ENCODE peak calls at places on chromosomes 7 and 10, in seven cellular contexts. One of them, this sample, is unnamed.

GRCh38 chr10:35007858-35008301 is 82.3 kb downstream of the CUL2 start:
- DNase-seq in lower lobe of right lung: no peak
- DNase-seq in body of pancreas: no peak
- DNase-seq in fibroblast of lung: peak
- DNase-seq in heart right ventricle: no peak
- DNase-seq in cardiac muscle cell: no peak
- DNase-seq in psoas muscle: no peak
- DNase-seq in this sample: no peak

GRCh38 chr10:102009801-102010425 is 46.1 kb downstream of the ARMH3 start:
- DNase-seq in heart right ventricle: peak
- DNase-seq in lower lobe of right lung: no peak
- DNase-seq in psoas muscle: no peak
- DNase-seq in fibroblast of lung: peak
- DNase-seq in body of pancreas: peak
- DNase-seq in cardiac muscle cell: peak
- DNase-seq in this sample: no peak

GRCh38 chr10:4653160-4653559 is 172.8 kb upstream of the AKR1E2 start:
- DNase-seq in fibroblast of lung: no peak
- DNase-seq in lower lobe of right lung: no peak
- DNase-seq in body of pancreas: no peak
- DNase-seq in psoas muscle: no peak
- DNase-seq in heart right ventricle: no peak
- DNase-seq in cardiac muscle cell: no peak
- DNase-seq in this sample: no peak

GRCh38 chr10:119136084-119136483 is 29.4 kb downstream of the SFXN4 start:
- DNase-seq in cardiac muscle cell: peak
- DNase-seq in fibroblast of lung: no peak
- DNase-seq in heart right ventricle: no peak
- DNase-seq in body of pancreas: no peak
- DNase-seq in lower lobe of right lung: no peak
- DNase-seq in psoas muscle: no peak
- DNase-seq in this sample: no peak

GRCh38 chr7:105943486-105943885 is 19.6 kb upstream of the CDHR3 start:
- DNase-seq in body of pancreas: no peak
- DNase-seq in lower lobe of right lung: no peak
- DNase-seq in psoas muscle: no peak
- DNase-seq in heart right ventricle: no peak
- DNase-seq in cardiac muscle cell: no peak
- DNase-seq in fibroblast of lung: no peak
- DNase-seq in this sample: no peak

GRCh38 chr10:33216661-33217427 is 117.6 kb downstream of the NRP1 start:
- DNase-seq in fibroblast of lung: peak
- DNase-seq in body of pancreas: no peak
- DNase-seq in psoas muscle: no peak
- DNase-seq in lower lobe of right lung: no peak
- DNase-seq in cardiac muscle cell: no peak
- DNase-seq in heart right ventricle: no peak
- DNase-seq in this sample: no peak

GRCh38 chr7:139591550-139592195 is 68.2 kb downstream of the CLEC2L start:
- DNase-seq in lower lobe of right lung: no peak
- DNase-seq in heart right ventricle: no peak
- DNase-seq in psoas muscle: no peak
- DNase-seq in cardiac muscle cell: no peak
- DNase-seq in fibroblast of lung: no peak
- DNase-seq in body of pancreas: no peak
- DNase-seq in this sample: no peak

GRCh38 chr10:69048103-69048502 is 39.8 kb upstream of the SRGN start:
- DNase-seq in fibroblast of lung: no peak
- DNase-seq in body of pancreas: no peak
- DNase-seq in psoas muscle: peak
- DNase-seq in lower lobe of right lung: peak
- DNase-seq in cardiac muscle cell: peak
- DNase-seq in heart right ventricle: peak
- DNase-seq in this sample: peak

GRCh38 chr10:5524721-5525531 is at the start of gene CALML3:
- DNase-seq in body of pancreas: no peak
- DNase-seq in fibroblast of lung: no peak
- DNase-seq in psoas muscle: no peak
- DNase-seq in lower lobe of right lung: no peak
- DNase-seq in cardiac muscle cell: no peak
- DNase-seq in heart right ventricle: no peak
- DNase-seq in this sample: peak

GRCh38 chr10:73906524-73907447 is 4.1 kb upstream of the PLAU start:
- DNase-seq in cardiac muscle cell: peak
- DNase-seq in body of pancreas: peak
- DNase-seq in psoas muscle: peak
- DNase-seq in heart right ventricle: peak
- DNase-seq in lower lobe of right lung: peak
- DNase-seq in fibroblast of lung: peak
- DNase-seq in this sample: no peak

GRCh38 chr7:40200791-40201190 is 66.0 kb downstream of the SUGCT start:
- DNase-seq in fibroblast of lung: peak
- DNase-seq in heart right ventricle: no peak
- DNase-seq in cardiac muscle cell: peak
- DNase-seq in body of pancreas: no peak
- DNase-seq in lower lobe of right lung: no peak
- DNase-seq in psoas muscle: no peak
- DNase-seq in this sample: no peak

GRCh38 chr10:113858541-113858940 is 4.1 kb downstream of the NHLRC2 start:
- DNase-seq in psoas muscle: no peak
- DNase-seq in lower lobe of right lung: no peak
- DNase-seq in cardiac muscle cell: peak
- DNase-seq in fibroblast of lung: peak
- DNase-seq in body of pancreas: no peak
- DNase-seq in heart right ventricle: peak
- DNase-seq in this sample: no peak

GRCh38 chr10:121131426-121132277 is 280.5 kb downstream of the WDR11 start:
- DNase-seq in psoas muscle: no peak
- DNase-seq in lower lobe of right lung: no peak
- DNase-seq in fibroblast of lung: no peak
- DNase-seq in heart right ventricle: no peak
- DNase-seq in body of pancreas: no peak
- DNase-seq in cardiac muscle cell: no peak
- DNase-seq in this sample: no peak

GRCh38 chr7:12713625-12714435 is 26.4 kb downstream of the ARL4A start:
- DNase-seq in psoas muscle: no peak
- DNase-seq in fibroblast of lung: no peak
- DNase-seq in cardiac muscle cell: no peak
- DNase-seq in body of pancreas: no peak
- DNase-seq in lower lobe of right lung: no peak
- DNase-seq in heart right ventricle: no peak
- DNase-seq in this sample: no peak

GRCh38 chr10:123800821-123801220 is 90.8 kb downstream of the CPXM2 start:
- DNase-seq in psoas muscle: no peak
- DNase-seq in heart right ventricle: no peak
- DNase-seq in lower lobe of right lung: no peak
- DNase-seq in fibroblast of lung: no peak
- DNase-seq in body of pancreas: no peak
- DNase-seq in cardiac muscle cell: no peak
- DNase-seq in this sample: no peak

GRCh38 chr10:20811131-20811530 is 86.0 kb downstream of the NEBL start:
- DNase-seq in body of pancreas: no peak
- DNase-seq in fibroblast of lung: peak
- DNase-seq in lower lobe of right lung: no peak
- DNase-seq in psoas muscle: no peak
- DNase-seq in heart right ventricle: no peak
- DNase-seq in cardiac muscle cell: no peak
- DNase-seq in this sample: no peak

GRCh38 chr10:101838416-101838970 is 5.1 kb downstream of the KCNIP2 start:
- DNase-seq in cardiac muscle cell: no peak
- DNase-seq in heart right ventricle: no peak
- DNase-seq in lower lobe of right lung: peak
- DNase-seq in body of pancreas: no peak
- DNase-seq in fibroblast of lung: no peak
- DNase-seq in psoas muscle: no peak
- DNase-seq in this sample: no peak

GRCh38 chr10:101085846-101086245 is 24.1 kb downstream of the KAZALD1 start:
- DNase-seq in cardiac muscle cell: no peak
- DNase-seq in psoas muscle: no peak
- DNase-seq in heart right ventricle: no peak
- DNase-seq in fibroblast of lung: no peak
- DNase-seq in body of pancreas: no peak
- DNase-seq in lower lobe of right lung: no peak
- DNase-seq in this sample: no peak

GRCh38 chr7:6708304-6708703 is 1.6 kb upstream of the ZNF12 start:
- DNase-seq in body of pancreas: no peak
- DNase-seq in lower lobe of right lung: no peak
- DNase-seq in psoas muscle: no peak
- DNase-seq in heart right ventricle: no peak
- DNase-seq in cardiac muscle cell: no peak
- DNase-seq in fibroblast of lung: no peak
- DNase-seq in this sample: no peak

GRCh38 chr7:76020031-76020714 is 25.8 kb upstream of the TMEM120A start:
- DNase-seq in psoas muscle: peak
- DNase-seq in lower lobe of right lung: peak
- DNase-seq in heart right ventricle: peak
- DNase-seq in fibroblast of lung: peak
- DNase-seq in body of pancreas: peak
- DNase-seq in cardiac muscle cell: peak
- DNase-seq in this sample: peak

GRCh38 chr7:30907527-30908267 is 4.0 kb upstream of the AQP1 start:
- DNase-seq in fibroblast of lung: no peak
- DNase-seq in body of pancreas: peak
- DNase-seq in lower lobe of right lung: no peak
- DNase-seq in cardiac muscle cell: no peak
- DNase-seq in heart right ventricle: no peak
- DNase-seq in psoas muscle: peak
- DNase-seq in this sample: no peak

GRCh38 chr7:69942557-69942956 is 344.3 kb downstream of the AUTS2 start:
- DNase-seq in lower lobe of right lung: no peak
- DNase-seq in cardiac muscle cell: no peak
- DNase-seq in fibroblast of lung: no peak
- DNase-seq in body of pancreas: no peak
- DNase-seq in psoas muscle: no peak
- DNase-seq in heart right ventricle: no peak
- DNase-seq in this sample: no peak
- TF ChIP-seq CTCF in lower lobe of right lung: no peak
- TF ChIP-seq CTCF in cardiac muscle cell: no peak
- TF ChIP-seq CTCF in fibroblast of lung: no peak
- TF ChIP-seq CTCF in body of pancreas: no peak
- TF ChIP-seq CTCF in psoas muscle: no peak
- TF ChIP-seq CTCF in heart right ventricle: no peak
- TF ChIP-seq CTCF in this sample: no peak

DNA sequence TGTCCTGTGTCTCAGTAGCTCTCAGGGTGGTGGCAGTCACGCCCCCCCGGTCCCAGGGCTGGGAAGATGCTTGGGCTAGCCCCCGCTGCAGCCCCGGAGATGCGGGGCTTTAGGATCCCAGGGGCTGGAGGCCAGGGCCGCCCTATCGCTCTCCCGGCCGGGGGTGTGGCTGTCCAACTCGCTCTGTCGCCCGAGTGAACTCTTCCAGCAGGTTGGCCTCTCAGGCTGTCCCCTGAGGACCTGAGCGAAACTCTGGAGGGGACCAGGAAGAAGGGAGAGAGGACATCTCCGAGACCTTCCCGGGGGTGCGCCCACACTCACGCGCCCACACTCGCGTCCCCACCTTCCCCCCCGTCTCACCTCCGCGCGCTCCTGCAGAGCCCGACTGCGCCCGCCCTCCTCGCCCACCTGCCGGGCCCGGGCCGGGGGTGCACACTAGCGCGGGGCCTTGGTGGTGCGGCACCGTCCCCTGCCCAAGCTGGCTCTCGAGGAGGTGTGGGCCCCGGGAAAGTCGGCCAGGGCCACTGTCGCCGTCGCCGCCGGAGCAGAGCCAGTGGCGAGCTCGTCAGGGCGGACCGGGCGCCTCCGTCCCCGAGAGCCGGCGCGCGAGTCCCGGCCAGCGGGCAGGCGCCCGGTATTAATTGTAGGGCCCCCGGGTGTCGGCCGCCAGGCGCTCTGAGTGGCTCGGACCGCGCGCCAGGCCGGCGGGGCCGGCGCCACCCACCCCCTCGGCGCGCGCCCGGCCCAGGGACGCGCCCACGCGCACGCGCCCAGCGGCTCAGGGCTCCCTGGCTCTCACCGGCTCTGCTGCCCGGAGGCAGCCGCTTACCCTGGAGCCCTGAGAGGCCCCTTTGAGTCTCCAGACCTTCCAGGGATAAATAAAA is 101.8 kb upstream of the SVIL start:
- DNase-seq in heart right ventricle: peak
- DNase-seq in lower lobe of right lung: peak
- DNase-seq in psoas muscle: peak
- DNase-seq in fibroblast of lung: peak
- DNase-seq in cardiac muscle cell: peak
- DNase-seq in body of pancreas: peak
- DNase-seq in this sample: peak
- TF ChIP-seq CTCF in heart right ventricle: no peak
- TF ChIP-seq CTCF in lower lobe of right lung: no peak
- TF ChIP-seq CTCF in psoas muscle: no peak
- TF ChIP-seq CTCF in fibroblast of lung: no peak
- TF ChIP-seq CTCF in cardiac muscle cell: no peak
- TF ChIP-seq CTCF in body of pancreas: no peak
- TF ChIP-seq CTCF in this sample: no peak

GRCh38 chr7:218316-218715 is 25.9 kb downstream of the FAM20C start:
- DNase-seq in fibroblast of lung: no peak
- DNase-seq in cardiac muscle cell: no peak
- DNase-seq in heart right ventricle: no peak
- DNase-seq in lower lobe of right lung: no peak
- DNase-seq in body of pancreas: no peak
- DNase-seq in psoas muscle: no peak
- DNase-seq in this sample: no peak

GRCh38 chr7:214410-215212 is 22.2 kb downstream of the FAM20C start:
- DNase-seq in heart right ventricle: no peak
- DNase-seq in cardiac muscle cell: no peak
- DNase-seq in lower lobe of right lung: no peak
- DNase-seq in body of pancreas: no peak
- DNase-seq in psoas muscle: peak
- DNase-seq in fibroblast of lung: peak
- DNase-seq in this sample: no peak

GRCh38 chr7:218896-219580 is 26.7 kb downstream of the FAM20C start:
- DNase-seq in fibroblast of lung: no peak
- DNase-seq in lower lobe of right lung: no peak
- DNase-seq in cardiac muscle cell: no peak
- DNase-seq in body of pancreas: no peak
- DNase-seq in psoas muscle: no peak
- DNase-seq in heart right ventricle: no peak
- DNase-seq in this sample: no peak

GRCh38 chr7:217781-218180 is 25.4 kb downstream of the FAM20C start:
- DNase-seq in body of pancreas: no peak
- DNase-seq in lower lobe of right lung: no peak
- DNase-seq in cardiac muscle cell: no peak
- DNase-seq in fibroblast of lung: no peak
- DNase-seq in psoas muscle: no peak
- DNase-seq in heart right ventricle: no peak
- DNase-seq in this sample: no peak

GRCh38 chr7:216360-217300 is 24.3 kb downstream of the FAM20C start:
- DNase-seq in fibroblast of lung: no peak
- DNase-seq in cardiac muscle cell: no peak
- DNase-seq in body of pancreas: no peak
- DNase-seq in lower lobe of right lung: no peak
- DNase-seq in psoas muscle: peak
- DNase-seq in heart right ventricle: peak
- DNase-seq in this sample: no peak
- TF ChIP-seq CTCF in fibroblast of lung: no peak
- TF ChIP-seq CTCF in cardiac muscle cell: no peak
- TF ChIP-seq CTCF in body of pancreas: no peak
- TF ChIP-seq CTCF in lower lobe of right lung: no peak
- TF ChIP-seq CTCF in psoas muscle: no peak
- TF ChIP-seq CTCF in heart right ventricle: no peak
- TF ChIP-seq CTCF in this sample: no peak

GRCh38 chr10:91335147-91335546 is 75.0 kb upstream of the HECTD2 start:
- DNase-seq in heart right ventricle: no peak
- DNase-seq in fibroblast of lung: no peak
- DNase-seq in cardiac muscle cell: no peak
- DNase-seq in body of pancreas: no peak
- DNase-seq in lower lobe of right lung: no peak
- DNase-seq in psoas muscle: no peak
- DNase-seq in this sample: no peak
- TF ChIP-seq CTCF in heart right ventricle: no peak
- TF ChIP-seq CTCF in fibroblast of lung: no peak
- TF ChIP-seq CTCF in cardiac muscle cell: no peak
- TF ChIP-seq CTCF in body of pancreas: no peak
- TF ChIP-seq CTCF in lower lobe of right lung: no peak
- TF ChIP-seq CTCF in psoas muscle: no peak
- TF ChIP-seq CTCF in this sample: no peak

This sample was measured in upper lobe of right lung.